ENCODE peak calls at places on chromosomes 4 and X, in nine cellular contexts. S is psoas muscle; F is body of pancreas; C is lower lobe of right lung; Y is A549; W is lung; K is CD4-positive, CD25-positive, alpha-beta regulatory T cell; P is heart left ventricle; E is mucosa of descending colon. N is an unnamed sample. For H3K9me3, the result is how much of the 10 kb centered on the place peaks cover.

GRCh38 chr4:56286763-56287162 is 100.5 kb downstream of the AASDH start:
- DNase-seq in W (no peak), C (no peak), P (no peak), Y (no peak), E (no peak), F (no peak), S (no peak), K (no peak), N (no peak)

GRCh38 chr4:173517781-173518371 is 12.2 kb downstream of the HAND2 start:
- DNase-seq in Y (no peak), W (no peak), F (no peak), S (no peak), K (no peak), C (no peak), E (peak), P (peak), N (no peak)

GRCh38 chrX:3263681-3264126 is 82.7 kb downstream of the MXRA5 start:
- DNase-seq in S (no peak), P (no peak), F (no peak), Y (peak), E (no peak), C (no peak), K (no peak), W (no peak), N (no peak)

GRCh38 chr4:1770791-1771231 is 22.3 kb upstream of the FGFR3 start:
- DNase-seq in S (no peak), W (no peak), F (no peak), C (no peak), P (no peak), Y (no peak), E (no peak), K (no peak), N (no peak)

GRCh38 chrX:133676344-133677122 is 261.2 kb upstream of the GPC4 start:
- DNase-seq in E (peak), F (peak), C (peak), S (no peak), K (no peak), Y (no peak), P (no peak), W (peak), N (peak)

GRCh38 chr4:169658196-169658595 is 37.8 kb downstream of the CLCN3 start:
- DNase-seq in E (no peak), W (no peak), K (no peak), S (no peak), F (no peak), P (no peak), Y (no peak), C (no peak), N (no peak)

GRCh38 chr4:100593933-100594332 is 76.1 kb upstream of the EMCN start:
- DNase-seq in K (no peak), Y (no peak), C (no peak), F (no peak), S (no peak), E (no peak), P (no peak), W (no peak), N (no peak)

GRCh38 chrX:17409566-17410290 is 34.7 kb downstream of the NHS start:
- DNase-seq in W (no peak), K (no peak), P (no peak), Y (no peak), F (no peak), C (no peak), S (no peak), E (no peak), N (no peak)

GRCh38 chr4:100790838-100791615 is 273.2 kb upstream of the EMCN start:
- DNase-seq in Y (no peak), S (no peak), F (no peak), C (no peak), W (no peak), E (no peak), K (no peak), P (no peak), N (no peak)

GRCh38 chr4:11438647-11439046 is 10.0 kb upstream of the HS3ST1 start:
- DNase-seq in S (no peak), P (no peak), E (no peak), W (no peak), F (no peak), K (no peak), Y (no peak), C (no peak), N (no peak)

GRCh38 chr4:152810715-152811287 is 31.0 kb downstream of the ARFIP1 start:
- DNase-seq in Y (no peak), E (no peak), W (no peak), P (no peak), C (no peak), S (no peak), K (no peak), F (no peak), N (no peak)

GRCh38 chr4:152817331-152817730 is 37.6 kb downstream of the ARFIP1 start:
- DNase-seq in F (no peak), S (no peak), W (no peak), Y (no peak), E (no peak), K (no peak), P (no peak), C (no peak), N (no peak)

GRCh38 chr4:152819026-152819645 is 39.4 kb downstream of the ARFIP1 start:
- DNase-seq in F (no peak), P (no peak), E (no peak), C (no peak), W (no peak), Y (no peak), K (no peak), S (no peak), N (no peak)

GRCh38 chr4:152820073-152820472 is 40.3 kb downstream of the ARFIP1 start:
- DNase-seq in C (no peak), W (no peak), E (no peak), Y (no peak), S (no peak), K (no peak), F (no peak), P (no peak), N (no peak)

DNA sequence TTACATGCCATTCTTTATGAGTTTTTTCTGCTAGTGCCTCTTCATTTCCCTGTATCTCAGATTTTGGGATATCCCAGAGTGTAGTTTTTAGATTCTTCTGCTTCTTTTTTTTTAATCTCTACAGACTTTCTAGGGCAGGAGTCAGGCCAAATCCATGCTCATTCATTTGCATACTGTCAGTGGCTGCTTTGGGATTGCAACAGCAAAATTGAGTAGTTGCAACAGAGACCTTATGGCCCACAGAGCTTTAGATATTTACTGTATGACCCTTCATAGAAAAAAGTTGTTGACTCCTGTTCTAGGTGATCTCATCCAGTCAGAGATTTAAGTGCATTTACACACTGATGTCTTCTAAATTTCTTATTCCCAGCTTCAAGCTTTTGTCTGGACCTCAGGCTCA is 35.3 kb downstream of the ARFIP1 start:
- DNase-seq in W (no peak), P (no peak), K (no peak), S (no peak), C (no peak), Y (no peak), E (no peak), F (no peak), N (no peak)
- H3K9me3 ChIP-seq in W (under half), P (under half), K (under half), S (under half), C (under half), Y (under half), E (under half), F (under half), N (under half)

GRCh38 chr4:445410-445809 is 53.5 kb downstream of the ZNF721 start:
- DNase-seq in Y (no peak), P (no peak), E (no peak), W (no peak), F (no peak), K (no peak), S (no peak), C (no peak), N (no peak)
- H3K9me3 ChIP-seq in Y (half or more), P (half or more), E (half or more), W (under half), F (under half), K (half or more), S (half or more), C (half or more), N (half or more)

GRCh38 chr4:109315341-109315740 is 12.9 kb upstream of the COL25A1 start:
- DNase-seq in F (no peak), C (no peak), W (no peak), E (no peak), P (no peak), K (no peak), Y (no peak), S (no peak), N (no peak)

GRCh38 chr4:109319156-109319555 is 16.7 kb upstream of the COL25A1 start:
- DNase-seq in K (no peak), W (no peak), Y (no peak), E (no peak), C (no peak), P (no peak), S (no peak), F (no peak), N (no peak)

GRCh38 chr4:109315818-109316217 is 13.4 kb upstream of the COL25A1 start:
- DNase-seq in E (no peak), S (no peak), K (no peak), Y (no peak), P (no peak), C (no peak), F (no peak), W (no peak), N (no peak)

GRCh38 chr4:109313168-109314133 is 11.0 kb upstream of the COL25A1 start:
- DNase-seq in K (no peak), Y (no peak), P (no peak), E (no peak), S (no peak), W (no peak), C (no peak), F (no peak), N (no peak)
- H3K9me3 ChIP-seq in K (under half), Y (under half), P (under half), E (under half), S (under half), W (under half), C (under half), F (under half), N (under half)

DNA sequence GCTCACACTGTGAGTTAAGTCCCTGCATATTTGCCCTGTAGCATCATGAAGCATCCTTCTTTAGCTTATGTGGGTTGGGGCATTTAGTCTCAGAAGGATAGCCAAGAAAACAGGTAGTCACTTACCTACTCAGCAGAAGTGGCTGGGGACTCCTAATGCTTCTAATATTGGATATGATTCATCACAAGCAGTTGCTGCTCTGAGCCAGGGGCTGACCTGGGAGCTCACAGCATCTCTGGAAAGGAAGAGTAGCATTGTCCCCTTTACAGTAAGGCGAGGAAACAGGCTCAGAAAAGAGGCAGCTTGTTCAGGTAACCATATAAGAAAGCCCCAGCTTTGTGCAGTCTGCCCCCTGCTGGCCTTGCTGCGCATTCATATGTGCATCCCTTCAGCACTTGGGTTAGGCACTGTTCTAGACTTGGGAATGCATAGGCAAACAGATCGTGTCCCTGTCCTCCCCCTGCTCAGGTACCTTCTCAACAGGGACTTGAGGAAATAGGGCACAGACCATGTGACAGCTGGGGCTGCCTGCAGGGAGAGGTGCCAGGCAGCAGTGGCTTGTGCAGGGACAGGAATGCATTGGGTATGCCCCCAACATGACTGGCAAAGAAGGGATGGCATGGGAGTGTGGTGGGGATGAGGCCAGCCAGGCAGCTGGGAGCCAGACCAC is 35.7 kb upstream of the TBC1D14 start:
- DNase-seq in S (peak), P (peak), F (peak), K (peak), Y (peak), C (peak), E (peak), W (peak), N (peak)
- H3K9me3 ChIP-seq in S (under half), P (under half), F (under half), K (under half), Y (under half), C (under half), E (under half), W (under half), N (under half)

DNA sequence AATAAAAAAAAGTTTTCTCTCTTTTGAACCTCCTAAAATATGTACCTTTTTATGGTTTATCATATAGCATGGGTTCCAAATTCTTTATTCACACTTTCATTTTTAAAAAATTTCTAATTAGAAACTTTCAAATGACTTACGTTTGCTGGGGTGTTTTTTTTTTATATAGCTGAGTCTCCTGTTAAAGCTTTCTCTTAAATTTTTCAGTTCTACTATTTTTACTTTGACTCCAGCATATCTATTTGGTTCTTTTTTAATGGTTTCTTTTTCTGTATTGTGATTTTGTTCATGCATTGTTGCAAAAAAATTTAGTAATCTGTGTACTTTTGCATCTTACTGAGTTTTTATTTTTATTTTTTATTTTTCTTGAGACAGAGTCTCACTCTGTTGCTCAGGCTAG is 22.3 kb downstream of the ZNF718 start:
- DNase-seq in F (no peak), P (no peak), W (no peak), S (no peak), C (no peak), E (no peak), Y (no peak), K (no peak), N (no peak)
- H3K9me3 ChIP-seq in F (under half), P (half or more), W (under half), S (half or more), C (half or more), E (half or more), Y (half or more), K (half or more), N (under half)

GRCh38 chrX:148322906-148323305 is 177.5 kb upstream of the AFF2 start:
- DNase-seq in K (no peak), F (no peak), E (no peak), S (no peak), Y (no peak), C (no peak), P (no peak), W (no peak), N (no peak)
- H3K9me3 ChIP-seq in K (under half), F (under half), E (under half), S (under half), Y (under half), C (under half), P (under half), W (under half), N (under half)

DNA sequence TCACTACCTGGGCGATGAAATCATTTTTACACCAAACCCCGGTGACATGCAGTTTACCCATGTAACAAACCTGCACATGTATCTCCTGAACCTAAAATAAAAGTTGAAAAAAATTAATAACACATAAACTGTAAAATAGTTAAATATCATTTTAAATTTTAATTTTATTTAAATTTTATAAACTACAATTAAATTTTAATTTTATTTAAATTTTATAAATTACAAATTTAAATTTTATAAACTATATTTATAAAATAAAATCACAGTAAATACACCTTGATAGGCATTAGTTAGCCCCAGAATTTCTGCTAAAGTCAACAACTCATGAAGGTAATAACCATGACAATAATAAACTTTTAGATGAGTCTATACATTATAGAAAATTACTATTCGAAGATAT is 755.6 kb upstream of the LCORL start:
- DNase-seq in F (no peak), K (no peak), P (no peak), C (no peak), W (no peak), Y (no peak), S (no peak), E (no peak), N (no peak)
- H3K9me3 ChIP-seq in F (under half), K (under half), P (under half), C (under half), W (under half), Y (under half), S (under half), E (under half), N (under half)

GRCh38 chr4:148648599-148648998 is 206.4 kb upstream of the NR3C2 start:
- DNase-seq in C (no peak), S (no peak), K (no peak), W (no peak), E (no peak), F (no peak), P (no peak), Y (no peak), N (no peak)

GRCh38 chr4:148643851-148644250 is 201.6 kb upstream of the NR3C2 start:
- DNase-seq in K (no peak), F (no peak), P (no peak), S (no peak), E (no peak), C (no peak), Y (no peak), W (no peak), N (no peak)

DNA sequence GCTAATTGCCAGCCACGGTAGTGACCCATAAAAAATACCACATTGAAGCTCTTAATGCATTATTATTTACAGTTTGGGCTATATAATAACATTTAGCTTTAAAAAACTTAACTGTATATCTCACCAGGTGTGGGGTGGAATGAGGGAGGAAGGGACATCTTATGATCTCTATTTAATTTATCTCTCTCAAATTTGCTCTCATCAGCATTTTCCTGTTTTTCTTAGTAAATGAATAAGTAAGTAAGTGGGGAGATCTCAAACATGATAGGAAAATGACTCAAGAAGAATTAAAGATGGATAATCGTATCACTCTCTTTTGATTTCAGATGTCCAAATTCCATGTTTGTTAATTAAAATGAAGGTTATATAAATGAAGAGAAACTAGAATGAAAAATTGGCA is 200.7 kb upstream of the NR3C2 start:
- DNase-seq in Y (no peak), S (no peak), W (no peak), F (no peak), E (no peak), P (no peak), C (no peak), K (no peak), N (no peak)
- H3K9me3 ChIP-seq in Y (under half), S (under half), W (under half), F (under half), E (under half), P (under half), C (under half), K (under half), N (under half)

DNA sequence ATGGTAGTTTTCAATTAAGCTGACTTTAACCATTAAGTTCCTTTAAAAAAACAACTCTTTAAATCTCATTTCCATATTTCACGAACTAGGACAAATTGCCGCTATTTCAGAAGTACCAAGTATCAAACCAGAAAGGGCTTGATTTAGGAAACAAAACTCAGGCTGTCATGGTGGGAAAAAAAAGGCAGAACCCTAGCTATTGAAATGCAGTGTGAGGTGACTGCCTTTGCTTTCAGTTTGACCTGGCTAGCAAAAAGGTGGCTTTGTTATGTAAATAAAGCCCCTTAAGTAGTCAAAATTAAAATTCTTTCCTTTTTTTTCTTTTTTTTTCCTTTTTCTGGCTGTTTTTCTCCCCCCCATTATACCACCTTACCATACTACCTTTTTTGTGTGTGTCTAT is 40.6 kb upstream of the CYP2U1 start:
- DNase-seq in S (no peak), W (no peak), F (no peak), Y (no peak), K (no peak), P (no peak), C (no peak), E (no peak), N (no peak)
- H3K9me3 ChIP-seq in S (under half), W (under half), F (under half), Y (under half), K (under half), P (under half), C (under half), E (under half), N (under half)

N was measured in thyroid gland.